ENCODE peak calls at places on chromosome X, in ten cellular contexts. L is foreskin melanocyte; Z is ecto neural progenitor cell; D is brain microvascular endothelial cell; R is activated CD4-positive, alpha-beta T cell treated with anti-CD3 and anti-CD28 coated beads for 48 hours; I is body of pancreas; J is stimulated activated CD4-positive, alpha-beta T cell treated with anti-CD3 and anti-CD28 coated beads, Interleukin-2, amount 100 ng/mL, for 4 hours; M is EL; P is NCI-H510A treated with DMSO at 0.1 percent for 48 hours; C is NCI-H82. Y is an unnamed sample.

GRCh38 chrX:40866878-40867277 is 131.5 kb upstream of the MED14 start:
- DNase-seq in C (no peak), R (no peak), P (no peak), M (no peak), L (no peak), I (peak; percentile 10), Z (no peak), D (no peak), J (no peak), Y (no peak)

GRCh38 chrX:10166731-10167149 is 10.0 kb downstream of the CLCN4 start:
- DNase-seq in J (no peak), P (no peak), L (peak; percentile 35), I (peak; percentile 31), R (peak; percentile 32), Z (no peak), D (no peak), C (no peak), M (no peak), Y (no peak)

GRCh38 chrX:1323315-1323714 is 13.3 kb upstream of the IL3RA start:
- DNase-seq in Z (peak; percentile 72), J (peak; percentile 35), D (peak; percentile 17), L (no peak), C (peak; percentile 58), M (peak; percentile 36), P (peak; percentile 2), I (peak; percentile 52), R (peak; percentile 74), Y (peak; percentile 85)

GRCh38 chrX:100447563-100448397 is 37.7 kb upstream of the PCDH19 start:
- DNase-seq in D (peak; percentile 40), L (peak; percentile 21), Z (peak; percentile 64), J (no peak), P (peak; percentile 8), R (peak; percentile 22), I (peak; percentile 11), M (peak; percentile 14), C (peak; percentile 57), Y (peak; percentile 78)

GRCh38 chrX:153551135-153551534 is 33.7 kb downstream of the ATP2B3 start:
- DNase-seq in L (no peak), C (no peak), R (no peak), J (no peak), D (peak; percentile 16), P (no peak), M (peak; percentile 19), Z (no peak), I (no peak), Y (no peak)

GRCh38 chrX:103664363-103664762 is 22.1 kb downstream of the MORF4L2 start:
- DNase-seq in P (no peak), D (no peak), I (no peak), L (no peak), M (no peak), Z (no peak), J (no peak), C (no peak), R (no peak), Y (no peak)

GRCh38 chrX:51476930-51477329 is 19.5 kb downstream of the NUDT11 start:
- DNase-seq in M (no peak), I (no peak), L (no peak), C (no peak), P (no peak), J (no peak), Z (no peak), R (no peak), D (no peak), Y (no peak)

GRCh38 chrX:153726286-153727107 is 1.8 kb downstream of the ABCD1 start:
- DNase-seq in I (peak; percentile 74), L (peak; percentile 86), C (peak; percentile 51), Z (peak; percentile 83), J (no peak), P (no peak), R (peak; percentile 46), M (peak; percentile 69), D (no peak), Y (peak; percentile 94)

GRCh38 chrX:131477498-131477897 is 66.4 kb upstream of the OR13H1 start:
- DNase-seq in Z (no peak), J (no peak), L (no peak), D (no peak), M (no peak), P (no peak), R (no peak), I (no peak), C (no peak), Y (no peak)

GRCh38 chrX:150446151-150446550 is 83.0 kb downstream of the MAMLD1 start:
- DNase-seq in I (no peak), J (no peak), M (no peak), Z (no peak), P (no peak), C (peak; percentile 69), L (no peak), R (no peak), D (no peak), Y (no peak)

GRCh38 chrX:8629871-8630270 is 102.1 kb downstream of the ANOS1 start:
- DNase-seq in Z (no peak), I (no peak), D (peak; percentile 47), P (no peak), C (no peak), J (no peak), M (peak; percentile 71), L (no peak), R (no peak), Y (no peak)

GRCh38 chrX:153684447-153685178 is 3.1 kb upstream of the SLC6A8 start:
- DNase-seq in J (no peak), P (no peak), I (no peak), R (no peak), Z (peak; percentile 79), M (no peak), C (peak; percentile 78), L (no peak), D (no peak), Y (peak; percentile 46)

GRCh38 chrX:107673933-107674479 is 45.7 kb downstream of the PRPS1 start:
- DNase-seq in P (no peak), Z (no peak), I (peak; percentile 85), L (no peak), M (no peak), R (peak; percentile 88), C (peak; percentile 57), J (peak; percentile 79), D (peak; percentile 93), Y (peak; percentile 56)

GRCh38 chrX:71664889-71665491 is 2.4 kb upstream of the LOC101059915 start:
- DNase-seq in C (peak; percentile 79), Z (peak; percentile 38), M (no peak), J (no peak), D (no peak), P (no peak), R (peak; percentile 21), I (no peak), L (no peak), Y (no peak)

GRCh38 chrX:15301924-15302323 is 13.5 kb downstream of the ASB11 start:
- DNase-seq in R (peak; percentile 38), L (peak; percentile 42), I (peak; percentile 88), J (no peak), M (no peak), C (no peak), P (peak; percentile 11), D (no peak), Z (no peak), Y (no peak)

GRCh38 chrX:10356979-10357378 is 200.2 kb downstream of the CLCN4 start:
- DNase-seq in J (no peak), C (no peak), D (peak; percentile 15), P (no peak), R (peak; percentile 2), Z (no peak), L (no peak), I (no peak), M (peak; percentile 53), Y (no peak)

GRCh38 chrX:78619829-78620228 is 39.3 kb downstream of the RTL3 start:
- DNase-seq in L (no peak), P (no peak), D (peak; percentile 32), M (no peak), J (no peak), C (no peak), Z (no peak), R (no peak), I (no peak), Y (no peak)

GRCh38 chrX:129980043-129980442 is 2.4 kb upstream of the BCORL1 start:
- DNase-seq in Z (peak; percentile 58), R (peak; percentile 33), L (no peak), M (peak; percentile 14), C (peak; percentile 5), D (no peak), J (peak; percentile 26), I (peak; percentile 43), P (no peak), Y (no peak)

GRCh38 chrX:69104756-69105434 is 60.4 kb downstream of the PJA1 start:
- DNase-seq in D (no peak), L (no peak), J (no peak), C (no peak), R (no peak), M (no peak), P (no peak), I (no peak), Z (no peak), Y (peak; percentile 90)

GRCh38 chrX:78800694-78801093 is 53.2 kb downstream of the LPAR4 start:
- DNase-seq in Z (no peak), L (no peak), I (no peak), J (no peak), R (no peak), D (no peak), M (no peak), C (no peak), P (no peak), Y (no peak)

Y was measured in islet precursor cell.